ENCODE peak calls at places on chromosomes 2 and 18, in five cellular contexts. P is IMR-90, Q is PC-9, O is astrocyte, A is kidney epithelial cell. R is an unnamed sample.

GRCh38 chr2:84619784-84620371 is 103.6 kb downstream of the DNAH6 start:
- DNase-seq in P (no peak), Q (no peak), O (no peak), A (no peak), R (no peak)

GRCh38 chr2:149160701-149161217 is 122.3 kb downstream of the LYPD6B start:
- DNase-seq in P (no peak), Q (no peak), O (no peak), A (peak; percentile 43), R (no peak)

GRCh38 chr2:172280820-172281454 is 146.4 kb upstream of the ITGA6 start:
- DNase-seq in P (no peak), Q (no peak), O (no peak), A (no peak), R (no peak)

GRCh38 chr18:60485207-60485606 is 112.6 kb upstream of the MC4R start:
- DNase-seq in P (peak; percentile 3), Q (no peak), O (peak; percentile 76), A (no peak), R (no peak)

GRCh38 chr2:46298522-46299351 is 1.5 kb downstream of the EPAS1 start:
- DNase-seq in P (peak; percentile 47), Q (peak; percentile 55), O (peak; percentile 36), A (no peak), R (peak; percentile 13)

GRCh38 chr2:129699781-129700573 is 279.5 kb upstream of the RAB6C start:
- DNase-seq in P (no peak), Q (no peak), O (no peak), A (no peak), R (no peak)

GRCh38 chr2:58852243-58852642 is 611.1 kb upstream of the FANCL start:
- DNase-seq in P (no peak), Q (no peak), O (no peak), A (no peak), R (no peak)

GRCh38 chr2:163756588-163756987 is 20.8 kb upstream of the FIGN start:
- DNase-seq in P (no peak), Q (no peak), O (no peak), A (no peak), R (no peak)

GRCh38 chr2:168160897-168161296 is 86.5 kb downstream of the STK39 start:
- DNase-seq in P (no peak), Q (no peak), O (no peak), A (no peak), R (no peak)

GRCh38 chr2:85308951-85309555 is 18.7 kb downstream of the TGOLN2 start:
- DNase-seq in P (peak; percentile 67), Q (no peak), O (peak; percentile 56), A (peak; percentile 91), R (no peak)

GRCh38 chr2:46210063-46210462 is 87.1 kb upstream of the EPAS1 start:
- DNase-seq in P (no peak), Q (no peak), O (no peak), A (no peak), R (no peak)

GRCh38 chr2:176130917-176131616 is 1.6 kb downstream of the HOXD8 start:
- DNase-seq in P (no peak), Q (no peak), O (no peak), A (no peak), R (no peak)

GRCh38 chr2:176129013-176129796 is at the start of gene HOXD8:
- DNase-seq in P (peak; percentile 9), Q (peak; percentile 39), O (peak; percentile 34), A (no peak), R (no peak)

GRCh38 chr2:176130153-176130916 is 830 bp downstream of the HOXD8 start:
- DNase-seq in P (no peak), Q (peak; percentile 36), O (no peak), A (no peak), R (no peak)

GRCh38 chr2:176128172-176129012 is 1.1 kb upstream of the HOXD8 start:
- DNase-seq in P (no peak), Q (no peak), O (no peak), A (no peak), R (no peak)

DNA sequence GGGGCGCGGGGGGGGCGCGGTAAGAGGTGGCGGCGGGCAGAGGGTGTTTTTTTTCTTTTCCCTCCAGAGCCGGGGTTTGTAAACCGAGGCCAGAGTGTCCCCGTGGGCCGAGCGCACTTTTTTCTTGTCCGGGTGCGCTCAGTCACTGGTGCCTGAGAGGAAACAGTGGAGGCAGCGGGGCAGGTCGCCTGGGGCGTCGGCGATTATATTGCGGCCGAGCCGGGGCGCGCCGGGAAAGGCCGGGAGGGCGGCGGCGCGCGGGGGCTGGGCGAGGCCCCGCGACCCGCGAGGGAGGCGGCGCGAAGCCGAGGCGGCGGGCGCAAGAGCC is 284 bp downstream of the HOXD8 start:
- DNase-seq in P (no peak), Q (peak; percentile 34), O (no peak), A (no peak), R (no peak)
- H3K27me3 ChIP-seq in P (peaks cover 86% of the 10 kb centered on the region), Q (peaks cover 49% of the 10 kb centered on the region), O (peaks cover 91% of the 10 kb centered on the region), A (no peaks in the 10 kb centered on the region), R (peaks cover 92% of the 10 kb centered on the region)

GRCh38 chr2:65974067-65974723 is 460.7 kb upstream of the MEIS1 start:
- DNase-seq in P (no peak), Q (no peak), O (no peak), A (no peak), R (no peak)
- TF ChIP-seq CTCF in P (no peak), Q (no peak), O (peak; percentile 17), A (no peak), R (no peak)

DNA sequence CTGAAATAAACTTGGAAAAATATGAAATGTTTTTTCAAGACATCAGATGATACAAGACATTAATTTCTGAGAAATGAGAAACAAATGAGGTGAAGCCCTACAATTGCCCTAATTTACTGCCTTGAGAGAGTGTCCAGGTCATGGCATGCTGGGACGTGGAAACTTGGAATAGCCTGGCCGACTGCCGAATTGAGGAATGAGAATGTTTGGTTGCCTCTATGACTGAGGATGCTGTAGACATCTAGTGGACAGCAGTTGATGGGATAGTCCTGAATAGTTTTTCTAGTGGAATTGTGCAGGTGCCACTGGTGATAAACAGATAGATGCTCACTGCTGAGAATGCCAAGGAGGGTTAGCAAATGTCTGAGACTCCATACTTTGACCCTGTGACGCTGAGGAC is 56.4 kb upstream of the CWC22 start:
- DNase-seq in P (no peak), Q (no peak), O (no peak), A (no peak), R (no peak)
- H3K27me3 ChIP-seq in P (peaks cover 2% of the 10 kb centered on the region), Q (no peaks in the 10 kb centered on the region), O (peaks cover 15% of the 10 kb centered on the region), A (no peaks in the 10 kb centered on the region), R (no peaks in the 10 kb centered on the region)

DNA sequence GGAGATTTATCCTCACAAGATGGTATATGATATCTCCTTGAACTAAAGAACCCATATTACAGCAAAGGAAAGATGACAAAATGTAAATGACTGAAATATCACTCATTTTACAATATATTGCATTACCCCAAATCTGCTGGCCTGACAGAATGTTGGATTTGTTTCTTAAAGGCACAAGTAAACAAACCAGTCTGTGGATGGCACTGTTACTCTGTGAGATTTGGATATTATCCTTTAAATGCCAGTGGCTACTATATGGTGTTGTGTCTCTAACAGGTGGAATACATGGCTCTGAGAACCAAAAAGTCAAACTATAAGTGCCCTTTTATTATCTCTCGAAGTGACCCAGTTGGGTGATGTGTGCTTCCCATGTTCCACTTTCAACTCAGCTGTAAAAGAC is 125.7 kb downstream of the PDE1A start:
- DNase-seq in P (no peak), Q (no peak), O (no peak), A (no peak), R (no peak)
- TF ChIP-seq CTCF in P (peak; percentile 10), Q (no peak), O (no peak), A (peak; percentile 17), R (no peak)

GRCh38 chr2:65944213-65944612 is 490.7 kb upstream of the MEIS1 start:
- DNase-seq in P (no peak), Q (no peak), O (no peak), A (no peak), R (no peak)
- H3K27me3 ChIP-seq in P (no peaks in the 10 kb centered on the region), Q (no peaks in the 10 kb centered on the region), O (no peaks in the 10 kb centered on the region), A (no peaks in the 10 kb centered on the region), R (no peaks in the 10 kb centered on the region)

GRCh38 chr18:46623541-46623940 is 33.5 kb downstream of the LOXHD1 start:
- DNase-seq in P (no peak), Q (no peak), O (no peak), A (no peak), R (peak; percentile 13)

GRCh38 chr18:46621871-46622270 is 35.1 kb downstream of the LOXHD1 start:
- DNase-seq in P (no peak), Q (no peak), O (no peak), A (no peak), R (no peak)

GRCh38 chr18:46622451-46622850 is 34.6 kb downstream of the LOXHD1 start:
- DNase-seq in P (no peak), Q (no peak), O (no peak), A (no peak), R (no peak)

GRCh38 chr18:46624127-46624526 is 32.9 kb downstream of the LOXHD1 start:
- DNase-seq in P (no peak), Q (no peak), O (no peak), A (no peak), R (no peak)

DNA sequence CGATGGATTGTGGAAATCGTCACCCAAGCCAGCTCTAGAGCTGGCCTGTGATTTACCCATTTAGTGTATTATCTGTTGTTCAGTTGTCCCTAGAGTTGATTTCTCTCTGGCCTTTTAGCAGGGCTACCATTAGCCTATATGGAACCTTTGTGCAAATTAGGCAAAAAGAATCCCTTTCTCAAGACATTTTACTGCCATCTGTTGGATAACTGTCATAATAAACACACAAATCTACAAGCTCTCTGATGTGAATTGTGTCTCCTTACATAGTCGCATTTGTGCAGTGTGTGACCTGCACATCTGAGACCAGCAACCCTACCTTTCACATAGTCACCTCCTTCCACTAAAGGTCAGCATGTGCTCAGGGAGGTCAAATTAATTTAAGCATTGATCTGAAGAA is 34.0 kb downstream of the LOXHD1 start:
- DNase-seq in P (peak; percentile 15), Q (no peak), O (no peak), A (no peak), R (no peak)
- TF ChIP-seq CTCF in P (peak; percentile 20), Q (peak; percentile 33), O (peak; percentile 13), A (no peak), R (peak; percentile 27)

R was measured in CD4-positive, alpha-beta T cell.